ENCODE peak calls at places on chromosome 9, in eight cellular contexts. C, U, G, P, W, Z, T and N are unnamed samples.

GRCh38 chr9:95438958-95439357 is 77.8 kb downstream of the PTCH1 start:
- DNase-seq in C (no peak), U (no peak), G (peak), P (no peak), W (peak), Z (no peak), T (peak), N (no peak)

GRCh38 chr9:34578241-34579096 is 11.1 kb downstream of the CNTFR start:
- DNase-seq in C (no peak), U (peak), G (peak), P (peak), W (peak), Z (no peak), T (peak), N (no peak)

GRCh38 chr9:16675131-16675530 is 195.3 kb downstream of the BNC2 start:
- DNase-seq in C (no peak), U (no peak), G (peak), P (no peak), W (no peak), Z (no peak), T (no peak), N (peak)

GRCh38 chr9:131754846-131755245 is 15.0 kb upstream of the RAPGEF1 start:
- DNase-seq in C (no peak), U (no peak), G (no peak), P (no peak), W (no peak), Z (no peak), T (no peak), N (no peak)

GRCh38 chr9:91787931-91788330 is 162.1 kb downstream of the ROR2 start:
- DNase-seq in C (no peak), U (no peak), G (no peak), P (no peak), W (no peak), Z (no peak), T (no peak), N (no peak)

GRCh38 chr9:96218821-96219614 is 83.0 kb downstream of the HSD17B3 start:
- DNase-seq in C (no peak), U (peak), G (no peak), P (no peak), W (no peak), Z (no peak), T (no peak), N (no peak)

GRCh38 chr9:27701664-27702063 is 128.4 kb upstream of the C9orf72 start:
- DNase-seq in C (peak), U (no peak), G (no peak), P (no peak), W (peak), Z (no peak), T (peak), N (peak)

GRCh38 chr9:108377881-108378280 is 477.9 kb downstream of the ACTL7B start:
- DNase-seq in C (no peak), U (no peak), G (no peak), P (no peak), W (no peak), Z (no peak), T (no peak), N (no peak)

GRCh38 chr9:35658894-35659220 is 765 bp downstream of the CCDC107 start:
- DNase-seq in C (no peak), U (peak), G (peak), P (peak), W (peak), Z (peak), T (peak), N (peak)

GRCh38 chr9:6870149-6870548 is 112.4 kb downstream of the KDM4C start:
- DNase-seq in C (no peak), U (no peak), G (no peak), P (no peak), W (no peak), Z (no peak), T (no peak), N (no peak)

GRCh38 chr9:137694962-137695875 is 76.4 kb downstream of the EHMT1 start:
- DNase-seq in C (no peak), U (no peak), G (no peak), P (peak), W (peak), Z (peak), T (peak), N (peak)

GRCh38 chr9:88813810-88814209 is 177.5 kb upstream of the S1PR3 start:
- DNase-seq in C (no peak), U (no peak), G (no peak), P (no peak), W (no peak), Z (no peak), T (no peak), N (no peak)

DNA sequence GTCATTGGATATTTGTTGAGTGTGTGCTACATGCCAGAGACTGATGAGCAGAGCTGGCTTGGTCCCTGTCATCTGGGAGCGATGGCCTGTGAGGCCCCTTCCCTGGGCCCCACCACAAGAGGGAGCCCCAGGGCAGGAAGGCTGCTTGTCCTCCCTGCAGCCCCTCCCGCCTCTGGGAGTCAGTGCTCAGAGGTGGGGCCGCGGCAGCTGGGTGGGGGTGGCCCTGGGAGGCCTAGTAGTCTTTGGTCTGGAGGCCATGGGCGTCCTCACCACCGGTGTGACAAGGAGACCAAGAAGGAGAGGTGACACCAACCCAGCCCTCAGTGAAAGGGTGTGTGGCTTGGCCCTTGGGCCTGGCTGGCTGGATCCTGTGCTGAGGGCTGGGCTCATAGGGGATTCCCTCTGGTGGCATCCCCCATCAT is 166.4 kb downstream of the GAPVD1 start:
- DNase-seq in C (no peak), U (no peak), G (peak), P (no peak), W (no peak), Z (peak), T (no peak), N (peak)
- TF ChIP-seq CTCF in C (peak), U (no peak), G (peak), P (peak), W (peak), Z (peak), T (peak), N (peak)

DNA sequence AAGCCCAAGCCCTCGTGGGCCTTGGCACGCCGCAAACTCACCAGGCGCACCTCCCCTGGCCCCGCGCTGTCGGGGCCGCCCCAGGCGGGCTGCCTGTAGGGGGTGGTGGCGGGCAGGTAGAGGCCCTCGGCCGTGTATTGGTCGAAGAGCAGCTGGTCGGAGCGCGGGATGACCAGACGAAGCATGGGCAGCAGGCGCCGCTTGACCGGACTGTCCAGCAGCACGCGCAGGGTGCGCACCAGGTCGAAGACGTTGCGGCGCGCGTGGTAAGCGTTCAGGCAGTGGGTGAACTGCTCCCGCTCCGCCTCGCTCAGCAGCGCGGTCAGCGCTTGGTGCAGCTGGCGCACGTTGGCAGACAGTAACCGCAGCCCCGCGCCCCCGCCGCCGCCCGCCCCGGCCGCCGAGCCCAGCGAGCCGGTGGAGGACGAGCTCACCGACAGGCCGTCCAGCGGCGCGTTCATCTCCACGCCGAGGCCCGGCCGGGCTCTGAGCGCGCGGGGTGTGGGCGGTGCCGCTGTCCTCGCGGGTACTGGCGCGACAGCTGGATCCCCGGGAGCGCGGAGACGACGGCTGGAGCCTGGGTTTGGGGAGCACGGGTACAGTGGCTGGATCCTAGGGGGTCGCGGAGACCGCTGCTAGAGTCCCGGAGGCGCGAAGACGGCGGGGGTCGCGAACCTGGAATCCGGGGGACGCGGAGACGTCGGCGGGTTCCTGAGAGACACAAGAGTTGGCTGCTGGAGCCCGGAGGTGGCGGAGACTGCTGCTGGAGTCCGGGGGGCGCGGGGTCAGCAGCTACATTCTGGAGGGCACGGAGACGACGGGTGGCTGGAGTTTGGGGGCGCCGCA is 709 bp downstream of the WHRN start:
- DNase-seq in C (no peak), U (peak), G (peak), P (peak), W (no peak), Z (peak), T (no peak), N (no peak)
- TF ChIP-seq CTCF in C (no peak), U (peak), G (peak), P (peak), W (peak), Z (peak), T (peak), N (no peak)

GRCh38 chr9:136441191-136441680 is 1.6 kb upstream of the INPP5E start:
- DNase-seq in C (no peak), U (no peak), G (no peak), P (no peak), W (no peak), Z (no peak), T (peak), N (no peak)

GRCh38 chr9:136437839-136438547 is 1.7 kb downstream of the INPP5E start:
- DNase-seq in C (no peak), U (no peak), G (peak), P (no peak), W (peak), Z (no peak), T (peak), N (no peak)

GRCh38 chr9:136438909-136439549 is 616 bp downstream of the INPP5E start:
- DNase-seq in C (no peak), U (peak), G (peak), P (peak), W (peak), Z (peak), T (peak), N (peak)

GRCh38 chr9:136438548-136438908 is 1.1 kb downstream of the INPP5E start:
- DNase-seq in C (no peak), U (no peak), G (no peak), P (peak), W (peak), Z (peak), T (peak), N (peak)

DNA sequence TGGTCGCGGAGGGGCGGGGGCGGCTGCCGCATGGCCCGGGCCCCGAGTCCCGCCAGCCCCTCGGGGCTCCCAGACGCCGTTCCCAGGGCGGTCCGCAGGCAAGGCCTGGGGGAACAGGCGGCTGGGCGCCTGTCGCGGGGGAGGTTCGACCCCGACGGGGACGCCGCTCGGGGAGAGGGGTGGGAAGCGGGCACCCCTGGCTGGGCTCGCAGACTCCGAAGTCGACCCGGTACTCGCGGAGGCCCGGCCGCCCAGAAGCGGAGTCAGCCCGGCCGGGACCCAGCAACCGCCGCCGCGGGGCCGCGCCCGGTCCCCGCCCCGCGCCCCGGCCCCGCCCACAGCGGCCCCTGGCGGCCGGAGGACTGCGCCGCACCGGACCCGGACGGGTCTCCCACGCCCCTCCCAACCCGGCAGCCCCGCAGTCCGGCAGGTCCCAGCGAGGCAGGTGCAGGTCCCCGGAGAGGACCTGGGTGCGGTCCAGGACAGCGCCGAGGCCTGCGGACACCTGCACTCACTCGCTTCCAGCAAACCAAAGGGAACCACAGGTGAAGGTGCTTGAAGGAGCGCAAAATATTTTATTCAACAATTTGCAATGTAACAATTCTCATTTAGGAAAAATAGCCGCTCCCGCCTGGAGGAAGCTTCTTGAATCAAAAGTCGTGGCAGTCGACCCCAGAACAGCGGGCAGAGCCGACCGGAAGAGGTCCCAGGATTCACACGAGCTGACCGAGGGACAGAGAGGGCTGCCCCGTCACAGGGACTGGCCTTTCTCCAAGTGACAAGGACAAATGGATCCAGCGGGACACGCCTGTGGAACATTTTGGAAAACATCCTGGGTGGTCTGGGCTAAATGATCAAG is at the start of gene INPP5E:
- DNase-seq in C (peak), U (peak), G (peak), P (peak), W (peak), Z (peak), T (peak), N (peak)
- TF ChIP-seq CTCF in C (peak), U (peak), G (peak), P (peak), W (peak), Z (peak), T (peak), N (peak)

DNA sequence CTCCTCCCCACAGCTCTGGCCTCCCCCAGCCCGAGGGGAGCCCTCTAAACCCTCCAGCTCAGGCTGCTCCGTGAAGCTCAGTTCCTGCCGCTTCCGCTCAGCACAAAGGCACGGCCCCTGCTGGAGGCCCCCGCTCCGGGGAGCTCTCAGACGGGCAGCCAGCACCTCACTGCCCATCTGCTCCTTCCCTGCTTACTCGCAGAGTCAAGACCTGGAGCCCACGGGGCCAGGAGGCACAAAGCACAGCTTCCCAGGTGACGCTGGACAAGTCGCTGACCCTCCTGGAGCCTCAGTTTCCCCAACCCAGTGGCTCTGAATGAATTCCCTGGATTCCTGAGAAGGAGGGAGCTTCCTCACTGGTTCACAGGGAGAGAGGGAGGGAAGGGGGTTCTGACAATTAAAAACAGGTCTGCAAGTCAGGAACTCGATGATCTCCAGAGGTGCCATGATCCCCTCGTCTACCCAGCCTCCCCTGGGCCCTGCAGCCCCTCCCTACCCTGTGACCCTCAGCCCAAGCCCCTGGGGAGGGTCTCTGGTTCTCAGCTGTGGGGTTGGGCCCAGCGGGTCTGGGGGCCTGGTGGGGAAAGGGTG is 36.2 kb downstream of the VAV2 start:
- DNase-seq in C (no peak), U (peak), G (no peak), P (peak), W (no peak), Z (no peak), T (peak), N (no peak)
- TF ChIP-seq CTCF in C (no peak), U (no peak), G (no peak), P (peak), W (no peak), Z (no peak), T (peak), N (no peak)

GRCh38 chr9:109454601-109455155 is 43.4 kb downstream of the PTPN3 start:
- DNase-seq in C (no peak), U (no peak), G (no peak), P (no peak), W (no peak), Z (no peak), T (no peak), N (no peak)

GRCh38 chr9:109453210-109453842 is 44.8 kb downstream of the PTPN3 start:
- DNase-seq in C (no peak), U (no peak), G (peak), P (no peak), W (peak), Z (peak), T (peak), N (peak)

GRCh38 chr9:109452761-109453160 is 45.3 kb downstream of the PTPN3 start:
- DNase-seq in C (no peak), U (no peak), G (peak), P (no peak), W (peak), Z (peak), T (peak), N (peak)

GRCh38 chr9:109455391-109455790 is 42.7 kb downstream of the PTPN3 start:
- DNase-seq in C (no peak), U (no peak), G (no peak), P (peak), W (no peak), Z (no peak), T (no peak), N (no peak)

DNA sequence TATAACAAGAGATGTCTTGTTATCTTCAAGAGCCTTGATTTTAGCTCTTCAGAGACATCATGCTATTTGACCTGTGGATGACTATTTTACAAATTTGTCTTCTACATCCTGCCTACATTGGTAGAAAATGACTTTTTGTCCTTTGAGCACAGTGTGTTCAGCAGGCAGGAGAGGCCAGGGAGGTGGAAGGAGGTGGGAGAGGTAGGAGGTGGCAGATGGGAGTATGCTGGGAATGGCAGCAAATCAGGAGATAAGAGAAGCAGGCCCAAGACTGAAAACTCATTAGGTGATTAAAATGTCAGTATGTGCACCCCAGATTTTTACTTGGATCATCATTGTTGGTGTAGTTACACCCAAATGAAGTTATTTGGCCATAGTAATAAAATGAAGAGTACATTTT is 44.1 kb downstream of the PTPN3 start:
- DNase-seq in C (no peak), U (no peak), G (no peak), P (no peak), W (no peak), Z (no peak), T (no peak), N (no peak)
- TF ChIP-seq CTCF in C (no peak), U (no peak), G (no peak), P (no peak), W (no peak), Z (no peak), T (no peak), N (no peak)

GRCh38 chr9:134688661-134689319 is 47.2 kb downstream of the COL5A1 start:
- DNase-seq in C (no peak), U (peak), G (no peak), P (no peak), W (no peak), Z (no peak), T (no peak), N (no peak)
- TF ChIP-seq CTCF in C (no peak), U (no peak), G (no peak), P (no peak), W (no peak), Z (no peak), T (no peak), N (no peak)